ENCODE peak calls at places on chromosomes 13 and 19, in five cellular contexts. E, W, O, B and Z are unnamed samples.

GRCh38 chr13:90453342-90453741 is 894.1 kb upstream of the MIR17HG start:
- DNase-seq in E (no peak), W (no peak), O (no peak), B (no peak), Z (no peak)

GRCh38 chr19:35291916-35292315 is at the start of gene MAG:
- DNase-seq in E (no peak), W (no peak), O (no peak), B (no peak), Z (no peak)

GRCh38 chr19:16160943-16161560 is 12.3 kb downstream of the CIB3 start:
- DNase-seq in E (peak; percentile 40), W (peak; percentile 38), O (peak; percentile 30), B (no peak), Z (no peak)

GRCh38 chr19:2813235-2814160 is 6.2 kb upstream of the ZNF554 start:
- DNase-seq in E (no peak), W (no peak), O (no peak), B (no peak), Z (no peak)

GRCh38 chr19:47003611-47003935 is 16.1 kb upstream of the NPAS1 start:
- DNase-seq in E (no peak), W (no peak), O (no peak), B (no peak), Z (no peak)

GRCh38 chr13:89465366-89465765 is 1794.2 kb downstream of the SLITRK5 start:
- DNase-seq in E (peak; percentile 7), W (no peak), O (no peak), B (no peak), Z (no peak)

GRCh38 chr13:62046512-62046911 is 630.9 kb upstream of the PCDH20 start:
- DNase-seq in E (no peak), W (no peak), O (no peak), B (no peak), Z (no peak)

GRCh38 chr13:39415403-39415802 is 187.6 kb downstream of the LHFPL6 start:
- DNase-seq in E (peak; percentile 72), W (peak; percentile 27), O (no peak), B (no peak), Z (no peak)

GRCh38 chr13:94673841-94674240 is 38.5 kb downstream of the SOX21 start:
- DNase-seq in E (no peak), W (no peak), O (no peak), B (no peak), Z (no peak)

DNA sequence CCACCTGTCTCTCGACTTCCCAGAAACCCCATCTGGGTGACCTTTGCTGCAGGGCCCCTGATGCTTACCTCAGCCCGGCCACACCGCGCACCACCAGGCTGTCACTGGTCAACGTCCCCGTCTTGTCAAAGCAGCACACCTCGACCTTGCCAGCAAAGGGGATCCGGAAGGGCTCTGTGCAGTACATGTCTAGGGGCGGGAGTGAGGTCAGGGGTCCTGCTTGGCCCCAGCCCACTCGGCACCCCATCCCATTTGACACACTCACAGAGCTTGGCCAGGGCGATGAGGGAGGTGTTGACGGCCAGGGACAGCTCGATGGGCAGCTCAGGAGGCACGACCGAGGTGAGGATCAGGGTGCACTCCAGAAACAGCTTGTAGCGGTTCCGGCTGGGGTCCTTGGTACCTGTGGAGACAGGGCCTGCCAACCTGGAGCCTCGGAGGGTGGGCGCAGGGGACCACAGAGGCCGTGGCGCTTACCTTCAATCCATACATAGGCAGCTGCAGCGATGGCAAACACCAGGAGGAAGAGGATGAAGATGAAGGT is 8.4 kb downstream of the ATP13A1 start:
- DNase-seq in E (no peak), W (no peak), O (no peak), B (no peak), Z (no peak)
- TF ChIP-seq CTCF in E (no peak), W (no peak), O (no peak), B (no peak), Z (no peak)

GRCh38 chr13:46492946-46493345 is 60.0 kb upstream of the LRCH1 start:
- DNase-seq in E (peak; percentile 75), W (no peak), O (peak; percentile 22), B (peak; percentile 50), Z (no peak)
- TF ChIP-seq CTCF in E (peak; percentile 59), W (peak; percentile 58), O (peak; percentile 61), B (peak; percentile 59), Z (no peak)

GRCh38 chr13:70622785-70623184 is 514.5 kb upstream of the KLHL1 start:
- DNase-seq in E (no peak), W (no peak), O (no peak), B (no peak), Z (no peak)

GRCh38 chr13:70623260-70623659 is 515.0 kb upstream of the KLHL1 start:
- DNase-seq in E (peak; percentile 36), W (no peak), O (no peak), B (no peak), Z (no peak)
- TF ChIP-seq CTCF in E (peak; percentile 33), W (no peak), O (peak; percentile 17), B (peak; percentile 25), Z (no peak)

GRCh38 chr19:54462072-54462712 is 1.4 kb downstream of the LENG9 start:
- DNase-seq in E (no peak), W (no peak), O (no peak), B (no peak), Z (no peak)

GRCh38 chr19:54463531-54464043 is at the start of gene LENG9:
- DNase-seq in E (peak; percentile 99), W (peak; percentile 95), O (peak; percentile 98), B (peak; percentile 100), Z (peak; percentile 100)

GRCh38 chr19:54464044-54464623 is 556 bp upstream of the LENG9 start:
- DNase-seq in E (peak; percentile 90), W (peak; percentile 80), O (peak; percentile 96), B (peak; percentile 72), Z (peak; percentile 87)

GRCh38 chr19:54461201-54462071 is 2.1 kb downstream of the LENG9 start:
- DNase-seq in E (peak; percentile 57), W (no peak), O (no peak), B (no peak), Z (no peak)

DNA sequence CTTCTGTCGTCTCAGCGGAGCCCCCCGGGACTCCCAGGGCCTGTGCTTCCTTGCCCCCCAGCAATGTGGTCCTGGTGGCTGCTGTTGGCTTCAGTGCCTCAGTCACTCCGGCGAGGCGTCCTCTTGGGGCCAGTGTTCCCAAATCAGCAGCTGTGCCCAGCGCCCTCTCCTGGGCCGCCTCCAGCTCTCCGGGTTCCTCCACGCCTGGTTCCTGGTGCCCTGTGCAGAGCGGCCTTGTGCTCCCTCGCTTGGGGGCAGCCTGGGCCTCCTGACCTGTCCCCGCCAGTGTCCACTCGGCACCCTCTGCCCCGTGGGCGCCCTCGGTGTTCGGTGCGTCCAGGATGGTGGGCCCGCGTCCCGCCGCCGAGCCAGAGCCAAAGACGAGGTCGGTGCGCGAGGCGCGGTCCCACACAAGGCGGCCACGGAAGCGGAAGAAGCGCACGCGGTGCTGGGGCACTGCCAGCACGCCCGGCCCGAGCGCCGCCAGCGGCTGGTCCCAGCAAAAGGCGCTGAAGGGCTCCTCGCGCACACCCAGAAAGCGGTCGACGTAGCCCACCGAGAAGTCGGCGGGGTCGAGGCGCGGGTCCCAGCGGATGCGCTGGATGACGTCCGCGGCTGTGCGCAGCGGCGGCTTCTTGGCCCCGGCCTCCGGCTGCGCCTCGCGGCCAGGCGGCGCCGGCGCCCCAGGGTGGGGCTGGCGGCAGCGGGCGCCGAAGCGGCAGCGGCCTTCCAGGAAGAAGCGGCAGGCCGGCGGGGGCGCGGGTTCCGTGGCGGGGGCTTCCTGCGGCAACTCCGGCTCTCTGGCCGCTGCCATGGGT is 656 bp downstream of the LENG9 start:
- DNase-seq in E (peak; percentile 70), W (no peak), O (peak; percentile 54), B (peak; percentile 32), Z (no peak)
- TF ChIP-seq CTCF in E (peak; percentile 15), W (peak; percentile 30), O (peak; percentile 70), B (no peak), Z (no peak)

GRCh38 chr19:19028526-19028925 is 4.8 kb downstream of the SUGP2 start:
- DNase-seq in E (no peak), W (no peak), O (no peak), B (no peak), Z (no peak)

GRCh38 chr19:19033176-19033425 is 216 bp downstream of the SUGP2 start:
- DNase-seq in E (no peak), W (no peak), O (no peak), B (no peak), Z (no peak)

GRCh38 chr19:19034204-19034624 is 811 bp downstream of the ARMC6 start:
- DNase-seq in E (peak; percentile 56), W (no peak), O (peak; percentile 81), B (no peak), Z (no peak)

GRCh38 chr19:19033426-19034203 is at the start of the genes ARMC6 and SUGP2:
- DNase-seq in E (peak; percentile 88), W (no peak), O (peak; percentile 74), B (peak; percentile 66), Z (peak; percentile 58)

DNA sequence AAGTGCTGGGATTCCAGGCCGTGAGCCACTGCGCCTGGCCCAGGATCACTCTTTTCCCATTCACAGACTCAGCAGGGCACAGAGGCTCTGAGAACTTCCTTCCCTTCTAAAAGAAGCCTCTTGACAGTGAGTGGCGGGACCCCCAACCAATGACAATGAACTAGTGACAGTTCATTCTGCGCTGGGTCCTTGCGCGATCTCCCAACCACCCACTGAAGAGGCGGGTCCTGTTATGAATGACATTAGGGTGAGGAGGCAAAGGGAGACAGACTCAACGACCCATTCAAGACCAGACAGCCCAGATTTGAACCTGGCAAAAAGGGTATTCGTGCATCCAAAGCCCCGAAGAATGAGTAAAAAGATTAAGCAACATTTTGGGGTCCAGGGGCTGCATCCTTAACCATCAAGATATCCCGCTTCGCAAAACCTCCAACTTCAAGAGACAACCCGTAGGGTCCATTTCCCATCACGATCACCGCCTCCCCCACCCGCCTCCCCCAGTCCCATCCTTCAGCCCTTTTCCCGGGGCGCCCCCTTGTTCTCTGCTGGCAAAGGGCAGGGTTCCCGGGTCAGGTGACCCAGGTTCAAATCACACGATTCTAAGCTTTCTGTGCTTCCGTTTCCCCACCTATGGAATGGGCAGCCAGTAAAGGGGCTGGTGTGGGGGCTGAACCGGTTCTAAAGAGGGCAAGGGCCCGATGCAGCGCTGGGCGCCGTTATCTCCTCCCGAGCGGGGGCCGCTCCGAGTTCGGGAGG is 719 bp downstream of the SUGP2 start:
- DNase-seq in E (peak; percentile 95), W (peak; percentile 78), O (peak; percentile 80), B (peak; percentile 81), Z (peak; percentile 70)
- TF ChIP-seq CTCF in E (no peak), W (peak; percentile 14), O (no peak), B (no peak), Z (no peak)